ENCODE peak calls at places on chromosome 18, in eight cellular contexts. H is left lung; Z is activated CD4-positive, alpha-beta T cell treated with anti-CD3 and anti-CD28 coated beads, Interleukin-2, amount 50 U/mL, for 1 hour; N is stimulated activated CD4-positive, alpha-beta T cell treated with anti-CD3 and anti-CD28 coated beads, Interleukin-1b, Interleukin-23, amount 100 ng/mL, for 4 hours; T is NCI-H1417; U is tibial artery; C is T-helper 9 cell; S is non-pigmented ciliary epithelial cell. A is an unnamed sample.

GRCh38 chr18:8153887-8154583 is 455.2 kb upstream of the RAB12 start:
- DNase-seq in H (no peak), Z (no peak), N (no peak), T (no peak), U (no peak), C (no peak), S (peak), A (no peak)

GRCh38 chr18:34847408-34847807 is 137.3 kb downstream of the DTNA start:
- DNase-seq in H (no peak), Z (no peak), N (no peak), T (no peak), U (no peak), C (no peak), S (no peak), A (no peak)

GRCh38 chr18:63237911-63238710 is 81.5 kb downstream of the BCL2 start:
- DNase-seq in H (no peak), Z (no peak), N (no peak), T (no peak), U (no peak), C (no peak), S (peak), A (no peak)

GRCh38 chr18:12652861-12653401 is 5.0 kb downstream of the SPIRE1 start:
- DNase-seq in H (no peak), Z (no peak), N (no peak), T (no peak), U (no peak), C (no peak), S (no peak), A (no peak)

GRCh38 chr18:50797147-50797546 is 22.7 kb downstream of the MRO start:
- DNase-seq in H (no peak), Z (no peak), N (no peak), T (no peak), U (no peak), C (no peak), S (no peak), A (no peak)

GRCh38 chr18:74549591-74550104 is 15.3 kb downstream of the CNDP1 start:
- DNase-seq in H (no peak), Z (no peak), N (no peak), T (no peak), U (no peak), C (no peak), S (no peak), A (no peak)

GRCh38 chr18:26931659-26932058 is 66.2 kb upstream of the AQP4 start:
- DNase-seq in H (no peak), Z (no peak), N (no peak), T (no peak), U (no peak), C (no peak), S (no peak), A (no peak)

GRCh38 chr18:51082571-51083264 is 52.7 kb downstream of the SMAD4 start:
- DNase-seq in H (no peak), Z (no peak), N (no peak), T (no peak), U (no peak), C (no peak), S (peak), A (no peak)

GRCh38 chr18:53941601-53942335 is 282.7 kb downstream of the MBD2 start:
- DNase-seq in H (no peak), Z (no peak), N (no peak), T (no peak), U (no peak), C (no peak), S (no peak), A (no peak)

GRCh38 chr18:1968801-1969498 is 602.4 kb downstream of the METTL4 start:
- DNase-seq in H (no peak), Z (no peak), N (no peak), T (no peak), U (no peak), C (no peak), S (no peak), A (no peak)

GRCh38 chr18:28905509-28905908 is 728.6 kb upstream of the CDH2 start:
- DNase-seq in H (no peak), Z (no peak), N (no peak), T (no peak), U (no peak), C (no peak), S (peak), A (no peak)

A was measured in effector memory CD8-positive, alpha-beta T cell.